ENCODE peak calls at places on chromosomes 13 and 19, in four cellular contexts. One of them, this sample, is unnamed.

GRCh38 chr19:18839465-18840287 is 7.9 kb downstream of the UPF1 start:
- DNase-seq in amniotic stem cell: no peak
- DNase-seq in C1 segment of cervical spinal cord: no peak
- DNase-seq in neuronal stem cell: no peak
- DNase-seq in this sample: no peak

GRCh38 chr13:113915786-113916329 is 52.0 kb upstream of the GAS6 start:
- DNase-seq in amniotic stem cell: no peak
- DNase-seq in neuronal stem cell: no peak
- DNase-seq in C1 segment of cervical spinal cord: no peak
- DNase-seq in this sample: no peak

GRCh38 chr19:38308006-38308766 is 4.1 kb downstream of the C19orf33 start:
- DNase-seq in neuronal stem cell: no peak
- DNase-seq in amniotic stem cell: no peak
- DNase-seq in C1 segment of cervical spinal cord: no peak
- DNase-seq in this sample: no peak

GRCh38 chr13:90020536-90020935 is 1327.0 kb upstream of the MIR17HG start:
- DNase-seq in neuronal stem cell: no peak
- DNase-seq in amniotic stem cell: no peak
- DNase-seq in C1 segment of cervical spinal cord: no peak
- DNase-seq in this sample: no peak

GRCh38 chr19:53010494-53010893 is 3.2 kb upstream of the ERVV-1 start:
- DNase-seq in neuronal stem cell: no peak
- DNase-seq in amniotic stem cell: no peak
- DNase-seq in C1 segment of cervical spinal cord: no peak
- DNase-seq in this sample: no peak

GRCh38 chr19:45020071-45020470 is 18.8 kb upstream of the CLASRP start:
- DNase-seq in neuronal stem cell: no peak
- DNase-seq in C1 segment of cervical spinal cord: no peak
- DNase-seq in amniotic stem cell: no peak
- DNase-seq in this sample: no peak

GRCh38 chr13:24042710-24043440 is 117.6 kb upstream of the SPATA13 start:
- DNase-seq in amniotic stem cell: no peak
- DNase-seq in C1 segment of cervical spinal cord: no peak
- DNase-seq in neuronal stem cell: no peak
- DNase-seq in this sample: no peak

GRCh38 chr19:3852614-3853254 is 16.1 kb downstream of the ZFR2 start:
- DNase-seq in amniotic stem cell: peak; percentile 26
- DNase-seq in C1 segment of cervical spinal cord: no peak
- DNase-seq in neuronal stem cell: no peak
- DNase-seq in this sample: no peak

GRCh38 chr19:29779921-29780320 is 31.9 kb upstream of the CCNE1 start:
- DNase-seq in C1 segment of cervical spinal cord: no peak
- DNase-seq in amniotic stem cell: no peak
- DNase-seq in neuronal stem cell: no peak
- DNase-seq in this sample: no peak

GRCh38 chr13:114264886-114265611 is 16.4 kb upstream of the UPF3A start:
- DNase-seq in neuronal stem cell: no peak
- DNase-seq in amniotic stem cell: peak; percentile 62
- DNase-seq in C1 segment of cervical spinal cord: no peak
- DNase-seq in this sample: no peak

GRCh38 chr13:35549481-35549880 is 73.0 kb upstream of the MAB21L1 start:
- DNase-seq in C1 segment of cervical spinal cord: no peak
- DNase-seq in neuronal stem cell: no peak
- DNase-seq in amniotic stem cell: peak; percentile 18
- DNase-seq in this sample: no peak

GRCh38 chr19:13281567-13282291 is 131.5 kb downstream of the IER2 start:
- DNase-seq in C1 segment of cervical spinal cord: peak; percentile 5
- DNase-seq in neuronal stem cell: no peak
- DNase-seq in amniotic stem cell: no peak
- DNase-seq in this sample: peak; percentile 38

GRCh38 chr19:39963860-39964259 is 7.1 kb upstream of the PSMC4 start:
- DNase-seq in C1 segment of cervical spinal cord: no peak
- DNase-seq in amniotic stem cell: no peak
- DNase-seq in neuronal stem cell: no peak
- DNase-seq in this sample: no peak

GRCh38 chr19:1219786-1220451 is 14.3 kb downstream of the STK11 start:
- DNase-seq in amniotic stem cell: no peak
- DNase-seq in C1 segment of cervical spinal cord: no peak
- DNase-seq in neuronal stem cell: no peak
- DNase-seq in this sample: no peak

GRCh38 chr19:2495651-2496316 is 19.9 kb downstream of the GADD45B start:
- DNase-seq in amniotic stem cell: no peak
- DNase-seq in C1 segment of cervical spinal cord: no peak
- DNase-seq in neuronal stem cell: no peak
- DNase-seq in this sample: peak; percentile 51